ENCODE peak calls at places on chromosome 18, in four cellular contexts. W is psoas muscle, Y is pancreas, V is hepatocyte. J is an unnamed sample. For H3K9me3 and H3K36me3, the result is how much of the 10 kb centered on the place peaks cover.

GRCh38 chr18:76099931-76100457 is 395.0 kb downstream of the ZNF516 start:
- DNase-seq in W (no peak), Y (no peak), V (no peak), J (no peak)

GRCh38 chr18:8507361-8507760 is 101.9 kb upstream of the RAB12 start:
- DNase-seq in W (no peak), Y (no peak), V (no peak), J (no peak)

GRCh38 chr18:38940863-38941531 is 1375.4 kb upstream of the CELF4 start:
- DNase-seq in W (no peak), Y (no peak), V (peak), J (no peak)

GRCh38 chr18:34224423-34225217 is at the start of gene NOL4:
- DNase-seq in W (no peak), Y (peak), V (peak), J (peak)

GRCh38 chr18:45517181-45517741 is 98.0 kb upstream of the SLC14A2 start:
- DNase-seq in W (peak), Y (no peak), V (no peak), J (peak)

GRCh38 chr18:61127714-61128485 is 205.3 kb upstream of the CDH20 start:
- DNase-seq in W (no peak), Y (no peak), V (no peak), J (no peak)

GRCh38 chr18:45384137-45384998 is 230.9 kb upstream of the SLC14A2 start:
- DNase-seq in W (peak), Y (peak), V (peak), J (peak)

GRCh38 chr18:45019469-45019868 is 338.8 kb downstream of the SETBP1 start:
- DNase-seq in W (no peak), Y (no peak), V (no peak), J (no peak)

GRCh38 chr18:59516356-59517155 is 157.5 kb upstream of the LMAN1 start:
- DNase-seq in W (no peak), Y (no peak), V (peak), J (peak)

GRCh38 chr18:22179631-22180030 is 10.2 kb downstream of the GATA6 start:
- DNase-seq in W (no peak), Y (no peak), V (no peak), J (no peak)

GRCh38 chr18:71001597-71001996 is 712.8 kb downstream of the SOCS6 start:
- DNase-seq in W (no peak), Y (no peak), V (no peak), J (no peak)

GRCh38 chr18:45752681-45753080 is 28.7 kb downstream of the SLC14A1 start:
- DNase-seq in W (no peak), Y (no peak), V (no peak), J (no peak)

GRCh38 chr18:79775441-79776221 is 22.1 kb upstream of the KCNG2 start:
- DNase-seq in W (peak), Y (no peak), V (no peak), J (no peak)
- H3K9me3 ChIP-seq in W (under half), Y (under half), V (under half), J (under half)

GRCh38 chr18:13510594-13510993 is 215.8 kb downstream of the FAM210A start:
- DNase-seq in W (no peak), Y (no peak), V (no peak), J (no peak)
- H3K27ac ChIP-seq in W (peak), Y (no peak), V (no peak), J (no peak)

GRCh38 chr18:23721711-23722479 is 32.6 kb downstream of the LAMA3 start:
- DNase-seq in W (no peak), Y (no peak), V (peak), J (no peak)
- H3K36me3 ChIP-seq in W (under half), Y (under half), V (under half), J (under half)

GRCh38 chr18:78494686-78495085 is 484.9 kb upstream of the SALL3 start:
- DNase-seq in W (no peak), Y (no peak), V (no peak), J (no peak)

GRCh38 chr18:78496095-78496494 is 483.5 kb upstream of the SALL3 start:
- DNase-seq in W (no peak), Y (no peak), V (peak), J (no peak)

GRCh38 chr18:78495550-78495949 is 484.1 kb upstream of the SALL3 start:
- DNase-seq in W (no peak), Y (no peak), V (no peak), J (no peak)

GRCh38 chr18:78492813-78493371 is 486.7 kb upstream of the SALL3 start:
- DNase-seq in W (no peak), Y (no peak), V (no peak), J (no peak)

GRCh38 chr18:78494204-78494603 is 485.4 kb upstream of the SALL3 start:
- DNase-seq in W (no peak), Y (no peak), V (no peak), J (no peak)
- H3K9me3 ChIP-seq in W (under half), Y (under half), V (under half), J (under half)

GRCh38 chr18:49857708-49858107 is 44.4 kb upstream of the ACAA2 start:
- DNase-seq in W (no peak), Y (no peak), V (no peak), J (no peak)

GRCh38 chr18:49856531-49856930 is 43.2 kb upstream of the ACAA2 start:
- DNase-seq in W (no peak), Y (no peak), V (no peak), J (no peak)

GRCh38 chr18:49859006-49859359 is 45.6 kb upstream of the ACAA2 start:
- DNase-seq in W (no peak), Y (no peak), V (no peak), J (no peak)

GRCh38 chr18:49859725-49860124 is 46.4 kb upstream of the ACAA2 start:
- DNase-seq in W (no peak), Y (peak), V (peak), J (no peak)

GRCh38 chr18:49858309-49859005 is 45.1 kb upstream of the ACAA2 start:
- DNase-seq in W (peak), Y (peak), V (peak), J (peak)
- H3K27ac ChIP-seq in W (no peak), Y (peak), V (peak), J (no peak)

DNA sequence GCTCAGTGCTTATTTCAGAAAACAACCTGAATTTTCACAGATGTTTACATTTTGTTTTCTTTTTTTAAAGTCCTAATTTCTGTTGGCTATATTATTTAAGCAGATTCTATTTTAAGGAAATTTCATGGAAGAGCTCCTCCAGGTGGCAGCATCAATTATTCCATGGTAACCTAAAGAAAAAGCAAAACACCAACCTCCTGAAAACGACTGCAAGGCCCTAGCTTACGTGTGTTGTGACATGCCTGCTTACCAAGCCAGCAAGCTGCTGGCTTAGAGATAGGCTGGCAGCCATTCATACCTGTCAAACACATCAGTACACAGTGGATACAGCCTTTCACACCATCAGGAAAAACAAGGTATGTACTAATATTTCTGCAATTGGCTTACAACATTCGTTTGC is 64.9 kb downstream of the LPIN2 start:
- DNase-seq in W (no peak), Y (peak), V (peak), J (no peak)
- H3K36me3 ChIP-seq in W (under half), Y (under half), V (under half), J (under half)

GRCh38 chr18:50581517-50581916 is 21.6 kb downstream of the MAPK4 start:
- DNase-seq in W (no peak), Y (no peak), V (no peak), J (no peak)

GRCh38 chr18:50582500-50582899 is 22.6 kb downstream of the MAPK4 start:
- DNase-seq in W (peak), Y (no peak), V (no peak), J (no peak)

GRCh38 chr18:50590625-50591024 is 30.7 kb downstream of the MAPK4 start:
- DNase-seq in W (no peak), Y (no peak), V (no peak), J (no peak)

GRCh38 chr18:50586710-50587109 is 26.8 kb downstream of the MAPK4 start:
- DNase-seq in W (no peak), Y (no peak), V (no peak), J (no peak)
- H3K9me3 ChIP-seq in W (under half), Y (under half), V (under half), J (under half)

GRCh38 chr18:49839012-49839411 is 25.7 kb upstream of the ACAA2 start:
- DNase-seq in W (no peak), Y (no peak), V (no peak), J (no peak)
- H3K27ac ChIP-seq in W (no peak), Y (no peak), V (peak), J (no peak)

DNA sequence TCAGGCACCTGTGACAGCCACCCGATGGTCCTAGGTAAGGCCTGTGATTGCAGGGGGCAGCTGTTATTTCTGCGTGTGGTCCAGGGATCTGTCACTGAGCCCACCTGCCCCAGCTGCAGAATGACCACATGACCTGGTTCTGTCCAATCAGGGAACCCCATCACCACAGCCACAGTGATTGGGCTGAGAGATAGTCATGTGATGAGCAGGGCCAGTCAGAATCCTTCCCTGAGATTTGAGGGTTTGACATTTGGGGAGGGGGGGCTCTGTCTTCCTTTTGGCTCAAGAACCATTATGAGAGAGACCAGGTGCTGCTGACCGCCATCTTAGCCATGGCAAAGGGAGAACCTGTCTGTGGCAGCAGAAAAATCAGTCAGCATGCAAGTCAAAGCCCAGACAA is 147.2 kb downstream of the SMAD7 start:
- DNase-seq in W (peak), Y (no peak), V (no peak), J (peak)
- H3K36me3 ChIP-seq in W (under half), Y (under half), V (under half), J (under half)

DNA sequence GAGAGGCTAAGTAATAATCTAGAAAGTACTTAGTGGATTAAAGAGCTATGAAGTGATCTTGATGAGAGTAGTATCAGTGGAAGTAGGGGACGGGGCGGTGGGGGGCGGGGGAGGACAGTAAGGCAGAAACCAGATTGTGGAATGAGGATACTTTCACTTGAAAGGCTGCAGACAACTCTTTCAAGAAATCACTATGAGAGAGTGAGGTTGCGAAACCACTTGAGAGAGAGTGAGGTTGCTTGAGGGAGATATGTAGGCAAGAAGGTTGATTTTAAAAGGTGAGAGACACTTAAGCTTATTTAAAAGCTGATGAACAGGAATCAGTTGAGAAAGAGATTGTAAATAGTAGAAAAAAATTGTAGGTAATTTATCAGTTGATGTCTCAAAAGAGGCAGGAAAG is 3.8 kb downstream of the ZNF397 start:
- DNase-seq in W (no peak), Y (no peak), V (no peak), J (no peak)
- H3K9me3 ChIP-seq in W (under half), Y (under half), V (under half), J (under half)